ENCODE peak calls at places on chromosomes 1 and 21, in seven cellular contexts. T, B, O, J, S, L and Q are unnamed samples. For H3K4me1, the result is how much of the 10 kb centered on the place peaks cover.

GRCh38 chr21:35172231-35172630 is 123.1 kb upstream of the RUNX1 start:
- DNase-seq in T (no peak), B (no peak), O (no peak), J (no peak), S (no peak), L (no peak), Q (no peak)

GRCh38 chr1:236913371-236914037 is 90.7 kb downstream of the MT1HL1 start:
- DNase-seq in T (no peak), B (no peak), O (no peak), J (no peak), S (no peak), L (no peak), Q (no peak)

GRCh38 chr1:94807742-94808491 is 12.2 kb upstream of the SLC44A3 start:
- DNase-seq in T (no peak), B (no peak), O (no peak), J (peak), S (peak), L (no peak), Q (no peak)

GRCh38 chr1:114508386-114508898 is 2.6 kb downstream of the TRIM33 start:
- DNase-seq in T (no peak), B (no peak), O (no peak), J (no peak), S (no peak), L (no peak), Q (no peak)

GRCh38 chr1:39812913-39813312 is 24.2 kb upstream of the BMP8B start:
- DNase-seq in T (no peak), B (no peak), O (no peak), J (no peak), S (no peak), L (no peak), Q (no peak)

GRCh38 chr1:45001011-45001481 is 10.1 kb downstream of the HECTD3 start:
- DNase-seq in T (no peak), B (no peak), O (no peak), J (no peak), S (no peak), L (no peak), Q (no peak)

GRCh38 chr1:9589144-9589718 is 520 bp downstream of the TMEM201 start:
- DNase-seq in T (no peak), B (no peak), O (no peak), J (no peak), S (peak), L (no peak), Q (peak)

GRCh38 chr21:26405071-26405470 is 168.0 kb downstream of the CYYR1 start:
- DNase-seq in T (no peak), B (no peak), O (peak), J (no peak), S (peak), L (no peak), Q (peak)

GRCh38 chr1:15916417-15916816 is 59.5 kb downstream of the ZBTB17 start:
- DNase-seq in T (no peak), B (no peak), O (no peak), J (no peak), S (no peak), L (no peak), Q (no peak)

GRCh38 chr1:154468480-154469240 is 33.4 kb upstream of the TDRD10 start:
- DNase-seq in T (no peak), B (no peak), O (no peak), J (no peak), S (no peak), L (no peak), Q (no peak)

GRCh38 chr1:186854102-186854501 is 25.4 kb downstream of the PLA2G4A start:
- DNase-seq in T (no peak), B (peak), O (no peak), J (no peak), S (no peak), L (no peak), Q (no peak)

GRCh38 chr1:47871799-47872353 is 125.3 kb downstream of the TRABD2B start:
- DNase-seq in T (no peak), B (peak), O (no peak), J (peak), S (peak), L (no peak), Q (peak)

GRCh38 chr1:232510367-232511110 is 119.4 kb downstream of the SIPA1L2 start:
- DNase-seq in T (no peak), B (no peak), O (no peak), J (no peak), S (no peak), L (no peak), Q (no peak)

GRCh38 chr21:41755258-41755933 is 11.5 kb downstream of the RIPK4 start:
- DNase-seq in T (no peak), B (no peak), O (no peak), J (peak), S (no peak), L (no peak), Q (no peak)

GRCh38 chr1:227356582-227357228 is 38.4 kb upstream of the CDC42BPA start:
- DNase-seq in T (no peak), B (peak), O (no peak), J (peak), S (peak), L (no peak), Q (peak)

GRCh38 chr21:29289317-29289716 is 9.4 kb upstream of the BACH1 start:
- DNase-seq in T (no peak), B (no peak), O (no peak), J (no peak), S (no peak), L (no peak), Q (no peak)

GRCh38 chr1:178686407-178686806 is 38.6 kb upstream of the RALGPS2 start:
- DNase-seq in T (no peak), B (no peak), O (no peak), J (no peak), S (no peak), L (no peak), Q (no peak)

GRCh38 chr1:220189750-220190347 is 82.4 kb downstream of the RAB3GAP2 start:
- DNase-seq in T (no peak), B (peak), O (no peak), J (no peak), S (peak), L (no peak), Q (peak)

GRCh38 chr1:198245379-198245778 is 88.6 kb downstream of the NEK7 start:
- DNase-seq in T (no peak), B (no peak), O (no peak), J (no peak), S (no peak), L (peak), Q (no peak)

DNA sequence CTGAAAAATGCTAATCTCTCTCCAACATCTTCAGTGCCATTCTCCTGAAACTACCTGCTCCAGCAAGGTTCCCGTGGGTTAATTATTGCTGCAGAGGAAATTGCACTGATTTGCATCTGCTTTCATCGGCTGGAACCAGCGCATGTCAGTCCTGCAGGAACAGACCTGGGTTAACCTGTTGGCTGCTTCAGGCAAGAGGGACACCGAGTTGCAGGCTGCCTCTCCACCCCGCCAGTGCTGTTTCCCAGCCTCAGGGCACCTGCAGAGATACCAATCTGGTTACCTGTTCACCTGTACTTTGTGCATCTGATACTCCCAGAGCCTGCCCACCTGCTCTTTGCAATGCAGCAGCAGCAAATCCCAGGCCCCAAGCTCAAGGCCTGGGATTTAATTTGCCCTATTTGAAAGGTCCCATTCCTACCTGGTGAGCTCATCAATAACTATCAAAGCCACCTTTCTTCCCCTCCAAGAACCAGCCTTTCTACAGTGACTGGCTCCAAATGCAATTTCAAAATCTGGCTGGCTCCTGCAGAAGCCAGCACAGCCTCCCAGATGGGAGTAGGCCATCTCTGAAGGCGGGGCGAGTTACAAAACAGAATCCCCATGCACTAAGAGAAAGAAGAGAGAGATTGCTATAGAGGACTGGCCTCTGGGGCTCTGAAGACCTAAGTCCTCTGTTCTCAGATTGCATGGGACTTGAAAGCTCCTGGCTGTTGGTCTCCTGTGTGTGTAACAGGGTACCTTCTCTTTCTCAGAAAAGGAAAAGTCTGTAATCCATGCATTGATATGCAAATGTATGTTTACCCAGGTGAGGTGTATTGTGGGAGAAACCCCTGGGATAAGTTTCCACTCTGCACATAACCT is 67.8 kb downstream of the TOMM20 start:
- DNase-seq in T (no peak), B (no peak), O (no peak), J (peak), S (peak), L (no peak), Q (peak)
- H3K4me1 ChIP-seq in T (under half), B (under half), O (under half), J (under half), S (under half), L (under half), Q (under half)

GRCh38 chr1:29984544-29985375 is 738.6 kb downstream of the MATN1 start:
- DNase-seq in T (no peak), B (no peak), O (peak), J (peak), S (peak), L (no peak), Q (no peak)

GRCh38 chr1:29985376-29985945 is 737.9 kb downstream of the MATN1 start:
- DNase-seq in T (no peak), B (no peak), O (peak), J (no peak), S (peak), L (no peak), Q (no peak)

GRCh38 chr1:29984107-29984506 is 739.3 kb downstream of the MATN1 start:
- DNase-seq in T (no peak), B (no peak), O (no peak), J (peak), S (no peak), L (no peak), Q (no peak)

GRCh38 chr1:29990304-29990703 is 733.1 kb downstream of the MATN1 start:
- DNase-seq in T (no peak), B (no peak), O (peak), J (no peak), S (no peak), L (no peak), Q (no peak)

DNA sequence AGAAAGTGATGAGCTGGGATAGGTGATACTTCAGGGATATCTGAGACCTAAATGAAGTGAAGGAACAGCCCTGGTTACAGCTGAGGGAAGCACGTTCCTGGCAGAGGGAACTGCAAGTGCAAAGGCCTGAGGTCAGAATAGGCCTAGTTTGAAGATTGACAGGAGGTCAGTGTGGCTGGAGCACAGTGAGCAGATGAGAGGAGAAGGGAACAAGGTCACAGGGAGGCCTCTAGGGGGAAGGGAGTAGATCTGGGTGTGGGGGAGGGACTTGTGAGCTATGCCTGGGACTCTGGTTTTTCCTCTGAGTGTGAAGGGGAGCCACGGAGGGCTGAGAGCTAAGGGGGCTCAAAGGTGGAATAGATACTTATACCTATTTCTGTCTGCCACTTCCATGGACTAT is 736.4 kb downstream of the MATN1 start:
- DNase-seq in T (no peak), B (no peak), O (peak), J (no peak), S (no peak), L (no peak), Q (no peak)
- TF ChIP-seq CTCF in T (no peak), B (no peak), O (no peak), J (no peak), S (no peak), L (no peak), Q (no peak)

GRCh38 chr21:43772368-43772870 is 3.7 kb downstream of the CSTB start:
- DNase-seq in T (no peak), B (no peak), O (no peak), J (no peak), S (no peak), L (no peak), Q (no peak)
- H3K4me1 ChIP-seq in T (under half), B (under half), O (under half), J (under half), S (under half), L (under half), Q (under half)

GRCh38 chr1:32071758-32072621 is 749 bp upstream of the TMEM39B start:
- DNase-seq in T (no peak), B (no peak), O (no peak), J (no peak), S (peak), L (no peak), Q (no peak)

GRCh38 chr1:32072622-32073386 is at the start of gene TMEM39B:
- DNase-seq in T (peak), B (peak), O (peak), J (peak), S (peak), L (peak), Q (peak)

GRCh38 chr1:32074841-32075240 is 2.1 kb downstream of the TMEM39B start:
- DNase-seq in T (no peak), B (no peak), O (no peak), J (no peak), S (no peak), L (no peak), Q (no peak)

GRCh38 chr1:32077451-32077850 is 4.7 kb downstream of the TMEM39B start:
- DNase-seq in T (no peak), B (no peak), O (no peak), J (no peak), S (no peak), L (no peak), Q (no peak)

GRCh38 chr1:32073387-32074229 is 869 bp downstream of the TMEM39B start:
- DNase-seq in T (no peak), B (no peak), O (no peak), J (no peak), S (no peak), L (no peak), Q (no peak)
- TF ChIP-seq CTCF in T (no peak), B (no peak), O (no peak), J (no peak), S (peak), L (no peak), Q (peak)

DNA sequence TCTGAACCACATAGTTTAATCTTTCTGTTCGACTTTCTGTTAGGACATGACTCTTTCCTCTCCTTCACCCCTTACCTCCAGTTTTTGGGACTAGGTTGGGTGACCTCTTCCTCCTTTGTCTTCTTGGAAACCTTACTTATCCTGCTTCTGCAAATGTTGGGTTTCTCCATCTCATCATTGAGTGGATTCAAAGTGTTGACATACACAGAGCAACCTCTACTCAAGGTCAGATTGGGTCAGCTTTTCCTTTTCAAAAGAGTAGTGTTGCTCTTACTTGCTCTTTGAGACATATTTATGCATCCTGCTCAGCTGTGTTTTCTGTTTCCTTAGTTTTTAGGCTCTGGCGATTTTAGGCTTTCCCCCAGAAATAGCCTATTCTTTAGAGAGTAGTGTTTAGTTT is 3.7 kb downstream of the CAMTA1 start:
- DNase-seq in T (no peak), B (no peak), O (no peak), J (no peak), S (no peak), L (no peak), Q (peak)
- H3K4me1 ChIP-seq in T (under half), B (under half), O (under half), J (under half), S (under half), L (under half), Q (half or more)

DNA sequence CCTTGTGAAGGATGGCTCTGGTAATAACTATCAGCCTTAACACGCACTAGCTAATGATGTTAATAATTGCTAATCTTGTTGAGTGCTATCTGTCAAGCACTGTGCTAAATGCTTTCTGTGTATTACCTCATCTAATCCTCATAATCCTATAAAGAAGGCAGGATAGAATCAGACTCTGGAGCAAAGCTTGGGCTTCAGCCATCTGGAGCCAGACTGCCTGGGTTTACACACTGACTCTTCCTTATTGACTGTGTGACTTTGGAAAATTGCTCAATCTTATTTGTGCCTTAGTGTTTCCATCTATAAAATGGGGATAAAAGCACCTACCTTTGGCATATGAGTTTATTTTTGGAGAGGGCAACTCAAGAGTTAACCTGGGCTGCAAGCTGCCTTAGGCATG is 216.1 kb downstream of the NUF2 start:
- DNase-seq in T (no peak), B (no peak), O (no peak), J (no peak), S (no peak), L (no peak), Q (no peak)
- TF ChIP-seq CTCF in T (no peak), B (no peak), O (no peak), J (no peak), S (no peak), L (no peak), Q (no peak)

DNA sequence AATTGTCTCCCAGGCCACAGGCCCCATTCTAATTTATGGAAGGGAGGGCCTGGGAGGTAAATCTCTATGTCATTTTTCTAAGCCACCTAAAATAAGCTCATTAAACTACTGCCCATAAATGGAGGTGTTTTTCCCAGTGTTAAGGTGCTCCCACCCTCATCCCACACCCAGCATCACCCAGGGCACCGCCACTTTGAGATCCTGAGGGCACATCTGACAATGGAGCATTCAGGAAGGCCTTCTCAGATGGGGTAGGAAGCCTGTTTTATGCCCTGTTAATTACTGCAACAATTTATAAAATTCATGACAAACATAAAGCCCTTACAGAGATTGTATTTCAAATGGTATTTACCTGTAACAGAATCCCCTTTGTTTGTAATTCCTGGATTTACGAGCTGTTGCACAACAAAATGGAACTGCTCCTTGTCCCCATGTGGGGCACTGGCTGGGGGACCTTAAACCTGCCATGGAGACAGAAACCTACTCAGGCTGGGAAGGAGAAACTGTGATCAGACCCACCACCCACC is 319.5 kb upstream of the USP24 start:
- DNase-seq in T (no peak), B (no peak), O (no peak), J (peak), S (no peak), L (no peak), Q (no peak)
- H3K4me1 ChIP-seq in T (under half), B (under half), O (under half), J (under half), S (under half), L (under half), Q (under half)

GRCh38 chr1:81811757-81812371 is 11.1 kb downstream of the ADGRL2 start:
- DNase-seq in T (no peak), B (peak), O (no peak), J (no peak), S (no peak), L (no peak), Q (no peak)
- TF ChIP-seq CTCF in T (no peak), B (peak), O (no peak), J (peak), S (peak), L (peak), Q (peak)